ENCODE peak calls at places on chromosomes 2 and 18, in six cellular contexts. Y is heart left ventricle; P is T1000; D is HTR-8/SVneo; I is Jurkat, Clone E6-1; N is upper lobe of right lung. M is an unnamed sample.

GRCh38 chr2:28490558-28490957 is 5.3 kb upstream of the PLB1 start:
- DNase-seq in Y (no peak), P (no peak), N (no peak), I (no peak), D (no peak), M (no peak)

GRCh38 chr18:48857023-48857694 is 93.6 kb downstream of the SMAD7 start:
- DNase-seq in P (no peak), D (no peak), Y (peak), I (no peak), N (no peak), M (no peak)

GRCh38 chr18:57657566-57657965 is 35.9 kb upstream of the NARS1 start:
- DNase-seq in P (no peak), Y (no peak), I (no peak), N (no peak), D (no peak), M (no peak)

GRCh38 chr2:58057890-58058590 is 11.4 kb downstream of the VRK2 start:
- DNase-seq in N (no peak), D (no peak), Y (no peak), P (no peak), I (no peak), M (no peak)

GRCh38 chr2:235026137-235026536 is 74.3 kb downstream of the SH3BP4 start:
- DNase-seq in D (peak), Y (no peak), N (peak), I (no peak), P (peak), M (no peak)

GRCh38 chr2:174148833-174149232 is 99.5 kb downstream of the OLA1 start:
- DNase-seq in I (no peak), Y (no peak), P (no peak), N (no peak), D (no peak), M (no peak)

GRCh38 chr2:27217173-27218121 is at the start of gene CAD:
- DNase-seq in D (peak), Y (peak), N (peak), I (peak), P (peak), M (peak)

GRCh38 chr18:11747286-11747685 is 58.2 kb downstream of the GNAL start:
- DNase-seq in I (no peak), P (no peak), D (no peak), Y (no peak), N (no peak), M (no peak)

GRCh38 chr2:191985740-191986139 is 138.9 kb upstream of the CAVIN2 start:
- DNase-seq in N (no peak), Y (no peak), P (no peak), I (no peak), D (no peak), M (no peak)

GRCh38 chr18:79466591-79466990 is 70.9 kb downstream of the NFATC1 start:
- DNase-seq in P (no peak), Y (no peak), D (no peak), N (no peak), I (no peak), M (no peak)

GRCh38 chr2:142673836-142674235 is 203.6 kb upstream of the KYNU start:
- DNase-seq in Y (no peak), P (no peak), D (no peak), N (no peak), I (no peak), M (peak)

GRCh38 chr2:182300603-182301002 is 126.2 kb downstream of the PDE1A start:
- DNase-seq in Y (no peak), D (no peak), I (no peak), P (no peak), N (no peak), M (no peak)

GRCh38 chr2:203016716-203017115 is 2.0 kb downstream of the NBEAL1 start:
- DNase-seq in Y (no peak), N (no peak), I (no peak), P (no peak), D (no peak), M (no peak)

GRCh38 chr2:88600038-88600465 is 27.2 kb downstream of the EIF2AK3 start:
- DNase-seq in N (no peak), I (no peak), P (peak), D (peak), Y (peak), M (peak)

GRCh38 chr18:56461151-56461550 is 177.2 kb downstream of the TXNL1 start:
- DNase-seq in D (no peak), I (no peak), Y (no peak), N (no peak), P (no peak), M (no peak)

GRCh38 chr2:183927367-183928355 is 670.7 kb upstream of the ZNF804A start:
- DNase-seq in Y (no peak), I (no peak), P (peak), N (no peak), D (peak), M (no peak)

M was measured in retina.